ENCODE peak calls at places on chromosomes 3 and 15, in nine cellular contexts. One of them, this sample, is unnamed.
A peak's percentile ranks its signal among the peaks of the same experiment; 100 is the strongest.

GRCh38 chr3:35772364-35773009 is 133.2 kb downstream of the ARPP21 start:
- DNase-seq in breast epithelium: no peak
- DNase-seq in upper lobe of right lung: no peak
- DNase-seq in pancreas: no peak
- DNase-seq in sigmoid colon: no peak
- DNase-seq in kidney epithelial cell: no peak
- DNase-seq in hepatocyte: no peak
- DNase-seq in foreskin fibroblast: no peak
- DNase-seq in testis: no peak
- DNase-seq in this sample: no peak

GRCh38 chr3:28349397-28350000 is 875 bp upstream of the AZI2 start:
- DNase-seq in breast epithelium: no peak
- DNase-seq in upper lobe of right lung: no peak
- DNase-seq in pancreas: no peak
- DNase-seq in sigmoid colon: no peak
- DNase-seq in kidney epithelial cell: peak; percentile 26
- DNase-seq in hepatocyte: no peak
- DNase-seq in foreskin fibroblast: no peak
- DNase-seq in testis: no peak
- DNase-seq in this sample: peak; percentile 60

GRCh38 chr15:35914573-35914972 is 368.6 kb upstream of the DPH6 start:
- DNase-seq in breast epithelium: no peak
- DNase-seq in upper lobe of right lung: no peak
- DNase-seq in pancreas: no peak
- DNase-seq in sigmoid colon: no peak
- DNase-seq in kidney epithelial cell: no peak
- DNase-seq in hepatocyte: no peak
- DNase-seq in foreskin fibroblast: no peak
- DNase-seq in testis: no peak
- DNase-seq in this sample: no peak

GRCh38 chr15:61527836-61528589 is 298.9 kb upstream of the RORA start:
- DNase-seq in breast epithelium: no peak
- DNase-seq in upper lobe of right lung: no peak
- DNase-seq in pancreas: no peak
- DNase-seq in sigmoid colon: no peak
- DNase-seq in kidney epithelial cell: no peak
- DNase-seq in hepatocyte: no peak
- DNase-seq in foreskin fibroblast: no peak
- DNase-seq in testis: no peak
- DNase-seq in this sample: no peak

GRCh38 chr3:59265566-59265965 is 215.7 kb upstream of the CFAP20DC start:
- DNase-seq in breast epithelium: no peak
- DNase-seq in upper lobe of right lung: no peak
- DNase-seq in pancreas: no peak
- DNase-seq in sigmoid colon: no peak
- DNase-seq in kidney epithelial cell: no peak
- DNase-seq in hepatocyte: no peak
- DNase-seq in foreskin fibroblast: no peak
- DNase-seq in testis: no peak
- DNase-seq in this sample: no peak

GRCh38 chr3:54827766-54828165 is 100.1 kb downstream of the LRTM1 start:
- DNase-seq in breast epithelium: no peak
- DNase-seq in upper lobe of right lung: no peak
- DNase-seq in pancreas: no peak
- DNase-seq in sigmoid colon: no peak
- DNase-seq in kidney epithelial cell: no peak
- DNase-seq in hepatocyte: no peak
- DNase-seq in foreskin fibroblast: no peak
- DNase-seq in testis: no peak
- DNase-seq in this sample: no peak

GRCh38 chr15:100602822-100603393 is 519 bp downstream of the ASB7 start:
- DNase-seq in breast epithelium: no peak
- DNase-seq in upper lobe of right lung: no peak
- DNase-seq in pancreas: no peak
- DNase-seq in sigmoid colon: no peak
- DNase-seq in kidney epithelial cell: no peak
- DNase-seq in hepatocyte: peak; percentile 32
- DNase-seq in foreskin fibroblast: peak; percentile 30
- DNase-seq in testis: peak; percentile 27
- DNase-seq in this sample: no peak

GRCh38 chr15:66720206-66721010 is 18.4 kb downstream of the SMAD6 start:
- DNase-seq in breast epithelium: no peak
- DNase-seq in upper lobe of right lung: peak; percentile 84
- DNase-seq in pancreas: no peak
- DNase-seq in sigmoid colon: no peak
- DNase-seq in kidney epithelial cell: no peak
- DNase-seq in hepatocyte: peak; percentile 67
- DNase-seq in foreskin fibroblast: peak; percentile 93
- DNase-seq in testis: no peak
- DNase-seq in this sample: peak; percentile 93

GRCh38 chr15:48652510-48653076 is 7.1 kb upstream of the FBN1 start:
- DNase-seq in breast epithelium: no peak
- DNase-seq in upper lobe of right lung: no peak
- DNase-seq in pancreas: no peak
- DNase-seq in sigmoid colon: no peak
- DNase-seq in kidney epithelial cell: no peak
- DNase-seq in hepatocyte: no peak
- DNase-seq in foreskin fibroblast: no peak
- DNase-seq in testis: no peak
- DNase-seq in this sample: no peak

GRCh38 chr15:48547305-48547704 is 98.2 kb downstream of the FBN1 start:
- DNase-seq in breast epithelium: no peak
- DNase-seq in upper lobe of right lung: no peak
- DNase-seq in pancreas: no peak
- DNase-seq in sigmoid colon: no peak
- DNase-seq in kidney epithelial cell: no peak
- DNase-seq in hepatocyte: no peak
- DNase-seq in foreskin fibroblast: peak; percentile 42
- DNase-seq in testis: no peak
- DNase-seq in this sample: no peak

GRCh38 chr3:196631655-196632032 is 7.8 kb upstream of the NRROS start:
- DNase-seq in breast epithelium: no peak
- DNase-seq in upper lobe of right lung: no peak
- DNase-seq in pancreas: no peak
- DNase-seq in sigmoid colon: no peak
- DNase-seq in kidney epithelial cell: no peak
- DNase-seq in hepatocyte: no peak
- DNase-seq in foreskin fibroblast: peak; percentile 37
- DNase-seq in testis: no peak
- DNase-seq in this sample: no peak

GRCh38 chr3:153289334-153289808 is 127.3 kb downstream of the RAP2B start:
- DNase-seq in breast epithelium: no peak
- DNase-seq in upper lobe of right lung: no peak
- DNase-seq in pancreas: no peak
- DNase-seq in sigmoid colon: no peak
- DNase-seq in kidney epithelial cell: peak; percentile 14
- DNase-seq in hepatocyte: no peak
- DNase-seq in foreskin fibroblast: peak; percentile 54
- DNase-seq in testis: no peak
- DNase-seq in this sample: no peak

GRCh38 chr15:47548189-47548588 is 169.1 kb upstream of the SEMA6D start:
- DNase-seq in breast epithelium: no peak
- DNase-seq in upper lobe of right lung: no peak
- DNase-seq in pancreas: peak; percentile 15
- DNase-seq in sigmoid colon: no peak
- DNase-seq in kidney epithelial cell: no peak
- DNase-seq in hepatocyte: no peak
- DNase-seq in foreskin fibroblast: no peak
- DNase-seq in testis: no peak
- DNase-seq in this sample: no peak

GRCh38 chr15:57172925-57173324 is 203.4 kb upstream of the CGNL1 start:
- DNase-seq in breast epithelium: no peak
- DNase-seq in upper lobe of right lung: no peak
- DNase-seq in pancreas: no peak
- DNase-seq in sigmoid colon: no peak
- DNase-seq in kidney epithelial cell: no peak
- DNase-seq in hepatocyte: no peak
- DNase-seq in foreskin fibroblast: peak; percentile 13
- DNase-seq in testis: no peak
- DNase-seq in this sample: no peak

GRCh38 chr3:134008630-134009156 is 21.0 kb downstream of the SLCO2A1 start:
- DNase-seq in breast epithelium: peak; percentile 11
- DNase-seq in upper lobe of right lung: no peak
- DNase-seq in pancreas: no peak
- DNase-seq in sigmoid colon: peak; percentile 10
- DNase-seq in kidney epithelial cell: peak; percentile 78
- DNase-seq in hepatocyte: no peak
- DNase-seq in foreskin fibroblast: peak; percentile 42
- DNase-seq in testis: no peak
- DNase-seq in this sample: no peak

GRCh38 chr3:112042842-112043280 is 8.3 kb downstream of the TMPRSS7 start:
- DNase-seq in breast epithelium: no peak
- DNase-seq in upper lobe of right lung: no peak
- DNase-seq in pancreas: no peak
- DNase-seq in sigmoid colon: no peak
- DNase-seq in kidney epithelial cell: no peak
- DNase-seq in hepatocyte: peak; percentile 46
- DNase-seq in foreskin fibroblast: no peak
- DNase-seq in testis: no peak
- DNase-seq in this sample: no peak

GRCh38 chr15:56732135-56732880 is 1.0 kb downstream of the ZNF280D start:
- DNase-seq in breast epithelium: no peak
- DNase-seq in upper lobe of right lung: no peak
- DNase-seq in pancreas: peak; percentile 18
- DNase-seq in sigmoid colon: no peak
- DNase-seq in kidney epithelial cell: no peak
- DNase-seq in hepatocyte: no peak
- DNase-seq in foreskin fibroblast: peak; percentile 50
- DNase-seq in testis: peak; percentile 32
- DNase-seq in this sample: peak; percentile 26

GRCh38 chr3:30006111-30006510 is 600.3 kb upstream of the TGFBR2 start:
- DNase-seq in breast epithelium: no peak
- DNase-seq in upper lobe of right lung: no peak
- DNase-seq in pancreas: no peak
- DNase-seq in sigmoid colon: no peak
- DNase-seq in kidney epithelial cell: no peak
- DNase-seq in hepatocyte: no peak
- DNase-seq in foreskin fibroblast: peak; percentile 26
- DNase-seq in testis: no peak
- DNase-seq in this sample: no peak

GRCh38 chr3:52752045-52752660 is 18.6 kb downstream of the NEK4 start:
- DNase-seq in breast epithelium: no peak
- DNase-seq in upper lobe of right lung: no peak
- DNase-seq in pancreas: no peak
- DNase-seq in sigmoid colon: no peak
- DNase-seq in kidney epithelial cell: no peak
- DNase-seq in hepatocyte: no peak
- DNase-seq in foreskin fibroblast: peak; percentile 30
- DNase-seq in testis: no peak
- DNase-seq in this sample: no peak

GRCh38 chr3:38519651-38520050 is 23.5 kb downstream of the EXOG start:
- DNase-seq in breast epithelium: no peak
- DNase-seq in upper lobe of right lung: no peak
- DNase-seq in pancreas: no peak
- DNase-seq in sigmoid colon: no peak
- DNase-seq in kidney epithelial cell: no peak
- DNase-seq in hepatocyte: no peak
- DNase-seq in foreskin fibroblast: no peak
- DNase-seq in testis: no peak
- DNase-seq in this sample: no peak

GRCh38 chr3:66572938-66573710 is 72.3 kb upstream of the LRIG1 start:
- DNase-seq in breast epithelium: no peak
- DNase-seq in upper lobe of right lung: no peak
- DNase-seq in pancreas: no peak
- DNase-seq in sigmoid colon: no peak
- DNase-seq in kidney epithelial cell: no peak
- DNase-seq in hepatocyte: peak; percentile 46
- DNase-seq in foreskin fibroblast: no peak
- DNase-seq in testis: peak; percentile 72
- DNase-seq in this sample: no peak
- TF ChIP-seq CTCF in breast epithelium: no peak
- TF ChIP-seq CTCF in upper lobe of right lung: no peak
- TF ChIP-seq CTCF in pancreas: no peak
- TF ChIP-seq CTCF in sigmoid colon: no peak
- TF ChIP-seq CTCF in kidney epithelial cell: peak; percentile 41
- TF ChIP-seq CTCF in hepatocyte: peak; percentile 38
- TF ChIP-seq CTCF in foreskin fibroblast: no peak
- TF ChIP-seq CTCF in testis: no peak
- TF ChIP-seq CTCF in this sample: peak; percentile 45

DNA sequence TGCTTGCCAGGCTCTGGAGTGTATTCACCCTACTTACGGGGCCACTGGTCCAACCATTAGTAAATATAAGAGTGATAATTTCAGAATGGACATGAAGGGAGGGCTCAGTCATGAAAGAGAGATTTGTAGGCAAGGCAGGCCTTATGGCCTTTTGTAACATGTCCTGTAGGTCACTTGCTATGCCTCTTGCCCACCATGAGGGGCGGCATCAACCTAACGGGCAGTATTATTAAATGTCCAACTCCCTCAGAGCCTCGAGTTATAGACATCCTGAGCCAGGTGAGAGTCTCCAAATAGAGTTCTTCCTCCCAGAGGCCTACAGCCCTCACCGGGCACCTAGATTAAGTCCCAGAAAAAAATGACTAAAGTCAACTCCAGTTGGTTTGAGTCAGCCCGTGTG is 30.2 kb downstream of the ONECUT1 start:
- DNase-seq in breast epithelium: no peak
- DNase-seq in upper lobe of right lung: no peak
- DNase-seq in pancreas: no peak
- DNase-seq in sigmoid colon: no peak
- DNase-seq in kidney epithelial cell: no peak
- DNase-seq in hepatocyte: no peak
- DNase-seq in foreskin fibroblast: no peak
- DNase-seq in testis: no peak
- DNase-seq in this sample: no peak
- TF ChIP-seq CTCF in breast epithelium: no peak
- TF ChIP-seq CTCF in upper lobe of right lung: no peak
- TF ChIP-seq CTCF in pancreas: no peak
- TF ChIP-seq CTCF in sigmoid colon: no peak
- TF ChIP-seq CTCF in kidney epithelial cell: no peak
- TF ChIP-seq CTCF in hepatocyte: no peak
- TF ChIP-seq CTCF in foreskin fibroblast: no peak
- TF ChIP-seq CTCF in testis: no peak
- TF ChIP-seq CTCF in this sample: no peak

GRCh38 chr3:168364992-168365391 is 269.3 kb upstream of the GOLIM4 start:
- DNase-seq in breast epithelium: no peak
- DNase-seq in upper lobe of right lung: no peak
- DNase-seq in pancreas: no peak
- DNase-seq in sigmoid colon: no peak
- DNase-seq in kidney epithelial cell: no peak
- DNase-seq in hepatocyte: no peak
- DNase-seq in foreskin fibroblast: no peak
- DNase-seq in testis: peak; percentile 66
- DNase-seq in this sample: no peak
- TF ChIP-seq CTCF in breast epithelium: no peak
- TF ChIP-seq CTCF in upper lobe of right lung: no peak
- TF ChIP-seq CTCF in pancreas: no peak
- TF ChIP-seq CTCF in sigmoid colon: no peak
- TF ChIP-seq CTCF in kidney epithelial cell: no peak
- TF ChIP-seq CTCF in hepatocyte: no peak
- TF ChIP-seq CTCF in foreskin fibroblast: no peak
- TF ChIP-seq CTCF in testis: no peak
- TF ChIP-seq CTCF in this sample: no peak

DNA sequence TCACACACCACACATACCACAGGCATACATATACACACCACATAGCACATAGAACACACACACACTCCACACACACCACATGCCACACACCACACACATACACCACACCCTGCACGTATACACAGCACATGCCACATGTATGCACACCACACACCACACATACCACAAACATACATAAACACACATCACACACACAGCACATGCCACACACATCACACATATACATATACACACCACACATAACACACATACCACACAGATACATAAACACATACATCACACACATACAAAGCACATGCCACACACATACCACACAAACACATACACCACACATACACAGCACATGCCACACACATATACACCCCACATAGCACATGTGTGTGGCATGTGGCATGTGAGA is 171.1 kb downstream of the OR4M2 start:
- DNase-seq in breast epithelium: no peak
- DNase-seq in upper lobe of right lung: no peak
- DNase-seq in pancreas: no peak
- DNase-seq in sigmoid colon: no peak
- DNase-seq in kidney epithelial cell: no peak
- DNase-seq in hepatocyte: no peak
- DNase-seq in foreskin fibroblast: no peak
- DNase-seq in testis: no peak
- DNase-seq in this sample: no peak
- TF ChIP-seq CTCF in breast epithelium: no peak
- TF ChIP-seq CTCF in upper lobe of right lung: no peak
- TF ChIP-seq CTCF in pancreas: no peak
- TF ChIP-seq CTCF in sigmoid colon: no peak
- TF ChIP-seq CTCF in kidney epithelial cell: no peak
- TF ChIP-seq CTCF in hepatocyte: no peak
- TF ChIP-seq CTCF in foreskin fibroblast: no peak
- TF ChIP-seq CTCF in testis: no peak
- TF ChIP-seq CTCF in this sample: no peak